ENCODE peak calls at places on chromosomes 12 and 14, in seven cellular contexts. One of them, this sample, is unnamed.
A peak's percentile ranks its signal among the peaks of the same experiment; 100 is the strongest.

GRCh38 chr12:12645485-12645884 is 33.8 kb downstream of the CREBL2 start:
- DNase-seq in heart right ventricle: no peak
- DNase-seq in neural progenitor cell: peak; percentile 55
- DNase-seq in Caco-2: peak; percentile 58
- DNase-seq in WERI-Rb-1: no peak
- DNase-seq in AG10803: peak; percentile 43
- DNase-seq in IMR-90: peak; percentile 40
- DNase-seq in this sample: peak; percentile 44

GRCh38 chr14:47189911-47190503 is 485.4 kb downstream of the MDGA2 start:
- DNase-seq in heart right ventricle: no peak
- DNase-seq in neural progenitor cell: no peak
- DNase-seq in Caco-2: no peak
- DNase-seq in WERI-Rb-1: no peak
- DNase-seq in AG10803: no peak
- DNase-seq in IMR-90: no peak
- DNase-seq in this sample: no peak

GRCh38 chr14:55921516-55921915 is 196.7 kb upstream of the PELI2 start:
- DNase-seq in heart right ventricle: no peak
- DNase-seq in neural progenitor cell: no peak
- DNase-seq in Caco-2: no peak
- DNase-seq in WERI-Rb-1: no peak
- DNase-seq in AG10803: no peak
- DNase-seq in IMR-90: no peak
- DNase-seq in this sample: no peak

GRCh38 chr14:91388551-91388975 is 29.1 kb downstream of the CCDC88C start:
- DNase-seq in heart right ventricle: no peak
- DNase-seq in neural progenitor cell: no peak
- DNase-seq in Caco-2: no peak
- DNase-seq in WERI-Rb-1: peak; percentile 79
- DNase-seq in AG10803: no peak
- DNase-seq in IMR-90: peak; percentile 59
- DNase-seq in this sample: no peak

GRCh38 chr12:121765573-121765972 is 27.9 kb downstream of the RHOF start:
- DNase-seq in heart right ventricle: no peak
- DNase-seq in neural progenitor cell: no peak
- DNase-seq in Caco-2: no peak
- DNase-seq in WERI-Rb-1: peak; percentile 86
- DNase-seq in AG10803: peak; percentile 79
- DNase-seq in IMR-90: peak; percentile 97
- DNase-seq in this sample: peak; percentile 93

GRCh38 chr12:30746190-30746589 is 8.6 kb downstream of the CAPRIN2 start:
- DNase-seq in heart right ventricle: no peak
- DNase-seq in neural progenitor cell: no peak
- DNase-seq in Caco-2: no peak
- DNase-seq in WERI-Rb-1: peak; percentile 12
- DNase-seq in AG10803: no peak
- DNase-seq in IMR-90: no peak
- DNase-seq in this sample: no peak

GRCh38 chr12:56995930-56996496 is 10.3 kb downstream of the ZBTB39 start:
- DNase-seq in heart right ventricle: no peak
- DNase-seq in neural progenitor cell: no peak
- DNase-seq in Caco-2: no peak
- DNase-seq in WERI-Rb-1: no peak
- DNase-seq in AG10803: no peak
- DNase-seq in IMR-90: no peak
- DNase-seq in this sample: no peak

GRCh38 chr12:25387136-25388050 is 136.7 kb upstream of the KRAS start:
- DNase-seq in heart right ventricle: peak; percentile 73
- DNase-seq in neural progenitor cell: peak; percentile 88
- DNase-seq in Caco-2: peak; percentile 92
- DNase-seq in WERI-Rb-1: peak; percentile 78
- DNase-seq in AG10803: peak; percentile 88
- DNase-seq in IMR-90: peak; percentile 92
- DNase-seq in this sample: peak; percentile 90

GRCh38 chr14:104665092-104665662 is 24.2 kb upstream of the INF2 start:
- DNase-seq in heart right ventricle: no peak
- DNase-seq in neural progenitor cell: no peak
- DNase-seq in Caco-2: no peak
- DNase-seq in WERI-Rb-1: no peak
- DNase-seq in AG10803: no peak
- DNase-seq in IMR-90: peak; percentile 33
- DNase-seq in this sample: no peak

GRCh38 chr14:104224516-104225281 is 86.3 kb downstream of the KIF26A start:
- DNase-seq in heart right ventricle: peak; percentile 59
- DNase-seq in neural progenitor cell: peak; percentile 73
- DNase-seq in Caco-2: no peak
- DNase-seq in WERI-Rb-1: peak; percentile 88
- DNase-seq in AG10803: no peak
- DNase-seq in IMR-90: no peak
- DNase-seq in this sample: no peak

GRCh38 chr12:39103552-39104165 is 198.3 kb upstream of the CPNE8 start:
- DNase-seq in heart right ventricle: no peak
- DNase-seq in neural progenitor cell: peak; percentile 85
- DNase-seq in Caco-2: peak; percentile 68
- DNase-seq in WERI-Rb-1: peak; percentile 13
- DNase-seq in AG10803: peak; percentile 58
- DNase-seq in IMR-90: no peak
- DNase-seq in this sample: peak; percentile 66

GRCh38 chr12:116916714-116917114 is 6.0 kb downstream of the FBXW8 start:
- DNase-seq in heart right ventricle: no peak
- DNase-seq in neural progenitor cell: no peak
- DNase-seq in Caco-2: peak; percentile 74
- DNase-seq in WERI-Rb-1: peak; percentile 38
- DNase-seq in AG10803: peak; percentile 70
- DNase-seq in IMR-90: peak; percentile 84
- DNase-seq in this sample: peak; percentile 90

GRCh38 chr12:27334052-27334720 is 1.6 kb downstream of the BMAL2 start:
- DNase-seq in heart right ventricle: no peak
- DNase-seq in neural progenitor cell: no peak
- DNase-seq in Caco-2: no peak
- DNase-seq in WERI-Rb-1: no peak
- DNase-seq in AG10803: no peak
- DNase-seq in IMR-90: no peak
- DNase-seq in this sample: no peak
- H3K4me3 ChIP-seq in heart right ventricle: no peak overlapping the region
- H3K4me3 ChIP-seq in neural progenitor cell: peak overlapping the region; percentile 76
- H3K4me3 ChIP-seq in Caco-2: peak overlapping the region; percentile 87
- H3K4me3 ChIP-seq in WERI-Rb-1: peak overlapping the region; percentile 62
- H3K4me3 ChIP-seq in AG10803: peak overlapping the region; percentile 73
- H3K4me3 ChIP-seq in IMR-90: peak overlapping the region; percentile 69
- H3K4me3 ChIP-seq in this sample: no peak overlapping the region

GRCh38 chr12:50127546-50127945 is 15.5 kb downstream of the COX14 start:
- DNase-seq in heart right ventricle: no peak
- DNase-seq in neural progenitor cell: no peak
- DNase-seq in Caco-2: no peak
- DNase-seq in WERI-Rb-1: peak; percentile 14
- DNase-seq in AG10803: no peak
- DNase-seq in IMR-90: no peak
- DNase-seq in this sample: no peak

GRCh38 chr12:50129297-50129696 is 17.3 kb downstream of the COX14 start:
- DNase-seq in heart right ventricle: no peak
- DNase-seq in neural progenitor cell: no peak
- DNase-seq in Caco-2: no peak
- DNase-seq in WERI-Rb-1: no peak
- DNase-seq in AG10803: no peak
- DNase-seq in IMR-90: no peak
- DNase-seq in this sample: no peak

GRCh38 chr12:50132505-50133135 is 20.6 kb downstream of the COX14 start:
- DNase-seq in heart right ventricle: no peak
- DNase-seq in neural progenitor cell: peak; percentile 68
- DNase-seq in Caco-2: peak; percentile 67
- DNase-seq in WERI-Rb-1: no peak
- DNase-seq in AG10803: peak; percentile 69
- DNase-seq in IMR-90: peak; percentile 61
- DNase-seq in this sample: peak; percentile 60
- TF ChIP-seq CTCF in heart right ventricle: peak; percentile 40
- TF ChIP-seq CTCF in neural progenitor cell: peak; percentile 78
- TF ChIP-seq CTCF in Caco-2: peak; percentile 73
- TF ChIP-seq CTCF in WERI-Rb-1: peak; percentile 28
- TF ChIP-seq CTCF in AG10803: peak; percentile 76
- TF ChIP-seq CTCF in IMR-90: peak; percentile 66
- TF ChIP-seq CTCF in this sample: peak; percentile 53

DNA sequence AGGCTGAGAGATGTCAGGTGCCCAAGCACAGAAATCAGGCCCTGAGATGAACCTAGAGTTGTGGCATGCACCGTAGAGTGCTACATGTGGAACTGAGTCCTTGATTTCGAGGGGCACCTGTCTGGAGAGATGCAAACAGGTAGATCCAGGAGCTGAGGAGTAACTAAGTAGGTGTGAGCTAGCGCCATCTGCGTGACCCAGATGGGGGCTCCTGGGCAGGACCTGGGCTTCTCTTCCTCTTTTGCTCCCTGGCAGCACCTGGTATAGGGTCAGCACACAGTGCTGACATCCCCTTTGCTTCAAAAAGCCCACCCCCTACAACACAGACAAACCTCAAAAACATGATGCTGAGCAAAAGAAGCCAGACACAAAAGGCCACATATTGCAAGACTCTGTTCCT is 65.8 kb downstream of the PITPNM2 start:
- DNase-seq in heart right ventricle: no peak
- DNase-seq in neural progenitor cell: no peak
- DNase-seq in Caco-2: no peak
- DNase-seq in WERI-Rb-1: no peak
- DNase-seq in AG10803: no peak
- DNase-seq in IMR-90: no peak
- DNase-seq in this sample: no peak
- H3K4me3 ChIP-seq in heart right ventricle: no peak overlapping the region
- H3K4me3 ChIP-seq in neural progenitor cell: no peak overlapping the region
- H3K4me3 ChIP-seq in Caco-2: no peak overlapping the region
- H3K4me3 ChIP-seq in WERI-Rb-1: no peak overlapping the region
- H3K4me3 ChIP-seq in AG10803: no peak overlapping the region
- H3K4me3 ChIP-seq in IMR-90: no peak overlapping the region
- H3K4me3 ChIP-seq in this sample: no peak overlapping the region

DNA sequence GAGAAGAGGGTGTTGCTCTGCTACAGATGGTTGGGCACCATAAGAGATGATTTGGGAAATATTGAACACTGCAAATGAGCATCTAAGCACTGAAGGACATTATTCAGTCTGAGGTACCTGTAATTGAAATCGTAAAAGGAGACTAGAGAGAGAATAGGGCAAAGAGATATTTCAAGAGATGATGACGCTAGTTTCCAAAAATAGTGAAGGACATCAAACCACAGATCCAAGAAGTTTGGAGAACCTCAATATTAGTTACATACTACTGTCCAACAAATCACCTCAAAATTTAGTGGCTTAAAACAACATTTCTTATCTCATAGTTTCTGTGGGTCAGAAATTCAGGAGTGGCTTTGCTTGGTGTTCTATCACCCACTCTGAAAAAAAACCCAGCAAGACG is 4.5 kb upstream of the MBIP start:
- DNase-seq in heart right ventricle: no peak
- DNase-seq in neural progenitor cell: no peak
- DNase-seq in Caco-2: no peak
- DNase-seq in WERI-Rb-1: no peak
- DNase-seq in AG10803: no peak
- DNase-seq in IMR-90: no peak
- DNase-seq in this sample: no peak
- TF ChIP-seq CTCF in heart right ventricle: no peak
- TF ChIP-seq CTCF in neural progenitor cell: no peak
- TF ChIP-seq CTCF in Caco-2: no peak
- TF ChIP-seq CTCF in WERI-Rb-1: no peak
- TF ChIP-seq CTCF in AG10803: no peak
- TF ChIP-seq CTCF in IMR-90: no peak
- TF ChIP-seq CTCF in this sample: no peak

DNA sequence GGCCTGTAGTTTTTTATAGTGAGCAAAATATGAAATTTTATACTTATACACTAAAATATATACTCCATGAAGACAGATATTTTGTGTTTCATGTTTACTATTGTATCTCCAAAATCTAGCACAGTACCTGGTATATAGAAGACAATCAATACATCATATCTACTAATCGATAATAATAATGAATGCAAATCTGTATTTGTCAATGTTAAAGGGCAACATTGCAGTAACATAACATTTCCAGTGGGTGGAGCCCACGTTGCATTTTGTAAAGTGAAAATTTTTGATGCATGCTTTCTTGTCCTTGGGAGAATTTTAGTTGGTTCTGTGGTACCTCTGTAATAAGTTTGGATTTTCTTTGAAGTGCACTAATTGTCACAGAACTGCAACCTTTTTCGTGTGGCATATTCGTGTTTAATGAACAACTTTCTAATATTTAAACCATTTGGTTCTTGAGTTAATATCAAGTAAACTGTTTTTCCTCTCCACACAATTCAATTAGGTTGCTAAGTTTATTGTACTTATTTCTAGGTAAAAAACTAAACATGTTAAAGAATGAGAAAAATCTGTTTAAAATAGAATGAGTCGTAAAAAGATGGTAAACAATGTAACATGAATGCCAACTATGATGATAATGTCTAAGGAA is 47.4 kb downstream of the AVPR1A start:
- DNase-seq in heart right ventricle: no peak
- DNase-seq in neural progenitor cell: peak; percentile 43
- DNase-seq in Caco-2: peak; percentile 31
- DNase-seq in WERI-Rb-1: no peak
- DNase-seq in AG10803: peak; percentile 29
- DNase-seq in IMR-90: peak; percentile 23
- DNase-seq in this sample: peak; percentile 30
- H3K4me3 ChIP-seq in heart right ventricle: no peak overlapping the region
- H3K4me3 ChIP-seq in neural progenitor cell: no peak overlapping the region
- H3K4me3 ChIP-seq in Caco-2: no peak overlapping the region
- H3K4me3 ChIP-seq in WERI-Rb-1: no peak overlapping the region
- H3K4me3 ChIP-seq in AG10803: no peak overlapping the region
- H3K4me3 ChIP-seq in IMR-90: no peak overlapping the region
- H3K4me3 ChIP-seq in this sample: no peak overlapping the region

GRCh38 chr12:131912526-131913274 is 16.4 kb upstream of the PUS1 start:
- DNase-seq in heart right ventricle: peak; percentile 91
- DNase-seq in neural progenitor cell: no peak
- DNase-seq in Caco-2: no peak
- DNase-seq in WERI-Rb-1: no peak
- DNase-seq in AG10803: peak; percentile 80
- DNase-seq in IMR-90: peak; percentile 85
- DNase-seq in this sample: peak; percentile 74
- TF ChIP-seq CTCF in heart right ventricle: no peak
- TF ChIP-seq CTCF in neural progenitor cell: no peak
- TF ChIP-seq CTCF in Caco-2: peak; percentile 25
- TF ChIP-seq CTCF in WERI-Rb-1: peak; percentile 52
- TF ChIP-seq CTCF in AG10803: no peak
- TF ChIP-seq CTCF in IMR-90: no peak
- TF ChIP-seq CTCF in this sample: no peak

DNA sequence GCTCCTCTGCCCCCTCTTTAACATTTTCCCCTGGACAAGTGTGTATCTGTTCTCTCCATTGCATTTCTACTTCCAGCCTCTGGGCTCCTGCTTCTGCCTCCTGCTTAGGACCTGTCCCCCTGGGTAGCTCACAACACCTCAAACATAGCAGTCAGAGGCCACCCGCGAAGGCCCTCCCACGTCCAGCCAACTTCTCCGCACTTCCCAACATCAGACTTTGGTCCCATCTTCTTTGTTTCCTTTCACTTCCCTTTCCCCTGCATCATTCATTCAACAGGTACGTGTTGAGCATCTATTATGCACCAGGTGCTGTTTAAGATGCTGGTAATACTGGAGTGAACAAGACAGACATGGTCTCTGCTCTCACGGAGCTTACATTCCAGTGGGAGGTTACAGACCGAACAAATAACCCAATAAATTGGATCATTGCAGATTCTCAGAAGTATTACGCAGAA is 3.1 kb downstream of the C12orf57 start:
- DNase-seq in heart right ventricle: no peak
- DNase-seq in neural progenitor cell: no peak
- DNase-seq in Caco-2: no peak
- DNase-seq in WERI-Rb-1: no peak
- DNase-seq in AG10803: no peak
- DNase-seq in IMR-90: no peak
- DNase-seq in this sample: no peak
- H3K4me3 ChIP-seq in heart right ventricle: no peak overlapping the region
- H3K4me3 ChIP-seq in neural progenitor cell: peak overlapping the region; percentile 40
- H3K4me3 ChIP-seq in Caco-2: peak overlapping the region; percentile 64
- H3K4me3 ChIP-seq in WERI-Rb-1: peak overlapping the region; percentile 52
- H3K4me3 ChIP-seq in AG10803: no peak overlapping the region
- H3K4me3 ChIP-seq in IMR-90: no peak overlapping the region
- H3K4me3 ChIP-seq in this sample: no peak overlapping the region